ENCODE peak calls at places on chromosomes 2 and 18, in eight cellular contexts. T is H9; J is stimulated activated CD8-positive, alpha-beta memory T cell treated with anti-CD3 and anti-CD28 coated beads, Interleukin-4, amount 100 ng/mL, for 48 hours; W is colonic mucosa; S is activated naive CD8-positive, alpha-beta T cell treated with anti-CD3 and anti-CD28 coated beads for 36 hours; M is neural crest cell; Z is H54; U is AG04449. O is an unnamed sample.

GRCh38 chr2:69483696-69484095 is 46.5 kb upstream of the NFU1 start:
- DNase-seq in T (no peak), J (no peak), W (peak), S (no peak), M (no peak), Z (no peak), U (no peak), O (no peak)

GRCh38 chr2:31297751-31298150 is 63.8 kb downstream of the EHD3 start:
- DNase-seq in T (no peak), J (no peak), W (no peak), S (no peak), M (no peak), Z (peak), U (no peak), O (no peak)

GRCh38 chr2:17800219-17800618 is 16.0 kb upstream of the MSGN1 start:
- DNase-seq in T (no peak), J (no peak), W (no peak), S (no peak), M (peak), Z (no peak), U (no peak), O (no peak)

GRCh38 chr2:136255648-136256461 is 137.9 kb upstream of the CXCR4 start:
- DNase-seq in T (no peak), J (no peak), W (no peak), S (no peak), M (no peak), Z (no peak), U (no peak), O (no peak)

GRCh38 chr2:168851674-168852320 is 38.4 kb downstream of the SPC25 start:
- DNase-seq in T (no peak), J (no peak), W (no peak), S (no peak), M (no peak), Z (peak), U (peak), O (peak)

GRCh38 chr2:135255208-135255607 is 203.1 kb downstream of the RAB3GAP1 start:
- DNase-seq in T (no peak), J (no peak), W (no peak), S (no peak), M (no peak), Z (no peak), U (no peak), O (no peak)

GRCh38 chr18:32730620-32731021 is 42.2 kb downstream of the KLHL14 start:
- DNase-seq in T (no peak), J (no peak), W (no peak), S (no peak), M (no peak), Z (no peak), U (no peak), O (no peak)

GRCh38 chr2:1055014-1055595 is 104.5 kb downstream of the SNTG2 start:
- DNase-seq in T (no peak), J (no peak), W (no peak), S (no peak), M (no peak), Z (peak), U (peak), O (no peak)

GRCh38 chr2:233121856-233122255 is 61.7 kb downstream of the INPP5D start:
- DNase-seq in T (no peak), J (no peak), W (no peak), S (no peak), M (no peak), Z (no peak), U (no peak), O (no peak)

GRCh38 chr2:20419007-20419576 is 27.8 kb upstream of the RHOB start:
- DNase-seq in T (no peak), J (peak), W (peak), S (no peak), M (no peak), Z (no peak), U (no peak), O (no peak)

GRCh38 chr18:36592282-36592681 is 236.5 kb downstream of the TPGS2 start:
- DNase-seq in T (no peak), J (no peak), W (no peak), S (no peak), M (no peak), Z (no peak), U (no peak), O (no peak)

GRCh38 chr2:113218283-113219091 is 44.7 kb downstream of the PSD4 start:
- DNase-seq in T (no peak), J (no peak), W (peak), S (no peak), M (no peak), Z (no peak), U (no peak), O (peak)

GRCh38 chr2:117785740-117786139 is 28.8 kb upstream of the DDX18 start:
- DNase-seq in T (peak), J (peak), W (peak), S (peak), M (peak), Z (no peak), U (no peak), O (no peak)

GRCh38 chr2:118055512-118056164 is 32.6 kb upstream of the INSIG2 start:
- DNase-seq in T (no peak), J (no peak), W (no peak), S (no peak), M (no peak), Z (no peak), U (no peak), O (no peak)

O was measured in Peyer's patch.